ENCODE peak calls at places on chromosome 11, in four cellular contexts. One of them, this sample, is unnamed.

GRCh38 chr11:15139101-15139770 is 24.5 kb downstream of the INSC start:
- DNase-seq in CD4-positive, alpha-beta T cell: no peak
- DNase-seq in NAMALWA: no peak
- DNase-seq in progenitor cell of endocrine pancreas: no peak
- DNase-seq in this sample: no peak

GRCh38 chr11:47714554-47715081 is 551 bp downstream of the AGBL2 start:
- DNase-seq in CD4-positive, alpha-beta T cell: peak
- DNase-seq in NAMALWA: peak
- DNase-seq in progenitor cell of endocrine pancreas: no peak
- DNase-seq in this sample: no peak

GRCh38 chr11:44658451-44658850 is 68.3 kb upstream of the TSPAN18 start:
- DNase-seq in CD4-positive, alpha-beta T cell: peak
- DNase-seq in NAMALWA: no peak
- DNase-seq in progenitor cell of endocrine pancreas: no peak
- DNase-seq in this sample: no peak

GRCh38 chr11:43547900-43548381 is 132.6 kb upstream of the HSD17B12 start:
- DNase-seq in CD4-positive, alpha-beta T cell: no peak
- DNase-seq in NAMALWA: no peak
- DNase-seq in progenitor cell of endocrine pancreas: no peak
- DNase-seq in this sample: no peak

GRCh38 chr11:11329062-11329806 is 23.8 kb downstream of the CSNK2A3 start:
- DNase-seq in CD4-positive, alpha-beta T cell: no peak
- DNase-seq in NAMALWA: no peak
- DNase-seq in progenitor cell of endocrine pancreas: no peak
- DNase-seq in this sample: peak

GRCh38 chr11:81986556-81987161 is 747.0 kb downstream of the FAM181B start:
- DNase-seq in CD4-positive, alpha-beta T cell: no peak
- DNase-seq in NAMALWA: no peak
- DNase-seq in progenitor cell of endocrine pancreas: no peak
- DNase-seq in this sample: no peak

GRCh38 chr11:32630844-32631243 is 47.2 kb downstream of the EIF3M start:
- DNase-seq in CD4-positive, alpha-beta T cell: no peak
- DNase-seq in NAMALWA: no peak
- DNase-seq in progenitor cell of endocrine pancreas: no peak
- DNase-seq in this sample: no peak

GRCh38 chr11:105000797-105001196 is 22.2 kb downstream of the CASP5 start:
- DNase-seq in CD4-positive, alpha-beta T cell: peak
- DNase-seq in NAMALWA: peak
- DNase-seq in progenitor cell of endocrine pancreas: no peak
- DNase-seq in this sample: no peak

GRCh38 chr11:6617315-6617781 is 1.9 kb downstream of the TPP1 start:
- DNase-seq in CD4-positive, alpha-beta T cell: no peak
- DNase-seq in NAMALWA: no peak
- DNase-seq in progenitor cell of endocrine pancreas: no peak
- DNase-seq in this sample: no peak

GRCh38 chr11:76794371-76795284 is 11.5 kb downstream of the TSKU start:
- DNase-seq in CD4-positive, alpha-beta T cell: no peak
- DNase-seq in NAMALWA: no peak
- DNase-seq in progenitor cell of endocrine pancreas: no peak
- DNase-seq in this sample: no peak

GRCh38 chr11:108895579-108896480 is 231.0 kb downstream of the DDX10 start:
- DNase-seq in CD4-positive, alpha-beta T cell: no peak
- DNase-seq in NAMALWA: peak
- DNase-seq in progenitor cell of endocrine pancreas: no peak
- DNase-seq in this sample: no peak

GRCh38 chr11:96180341-96180740 is 162.7 kb downstream of the MAML2 start:
- DNase-seq in CD4-positive, alpha-beta T cell: no peak
- DNase-seq in NAMALWA: no peak
- DNase-seq in progenitor cell of endocrine pancreas: no peak
- DNase-seq in this sample: no peak

GRCh38 chr11:606245-606644 is 9.5 kb downstream of the IRF7 start:
- DNase-seq in CD4-positive, alpha-beta T cell: no peak
- DNase-seq in NAMALWA: no peak
- DNase-seq in progenitor cell of endocrine pancreas: no peak
- DNase-seq in this sample: peak

GRCh38 chr11:118785362-118785761 is 5.6 kb downstream of the DDX6 start:
- DNase-seq in CD4-positive, alpha-beta T cell: no peak
- DNase-seq in NAMALWA: no peak
- DNase-seq in progenitor cell of endocrine pancreas: no peak
- DNase-seq in this sample: no peak

GRCh38 chr11:125075900-125076317 is 12.8 kb downstream of the SLC37A2 start:
- DNase-seq in CD4-positive, alpha-beta T cell: no peak
- DNase-seq in NAMALWA: no peak
- DNase-seq in progenitor cell of endocrine pancreas: no peak
- DNase-seq in this sample: no peak

GRCh38 chr11:104653011-104653806 is 245.1 kb downstream of the CASP12 start:
- DNase-seq in CD4-positive, alpha-beta T cell: no peak
- DNase-seq in NAMALWA: no peak
- DNase-seq in progenitor cell of endocrine pancreas: no peak
- DNase-seq in this sample: no peak

GRCh38 chr11:102592634-102593581 is 32.2 kb downstream of the MMP20 start:
- DNase-seq in CD4-positive, alpha-beta T cell: no peak
- DNase-seq in NAMALWA: peak
- DNase-seq in progenitor cell of endocrine pancreas: no peak
- DNase-seq in this sample: no peak

GRCh38 chr11:65429069-65429681 is 6.6 kb downstream of the NEAT1 start:
- DNase-seq in CD4-positive, alpha-beta T cell: no peak
- DNase-seq in NAMALWA: peak
- DNase-seq in progenitor cell of endocrine pancreas: no peak
- DNase-seq in this sample: no peak

GRCh38 chr11:78351979-78352731 is 65.5 kb downstream of the GAB2 start:
- DNase-seq in CD4-positive, alpha-beta T cell: no peak
- DNase-seq in NAMALWA: no peak
- DNase-seq in progenitor cell of endocrine pancreas: no peak
- DNase-seq in this sample: no peak

GRCh38 chr11:120931057-120931779 is 92.7 kb upstream of the TBCEL start:
- DNase-seq in CD4-positive, alpha-beta T cell: no peak
- DNase-seq in NAMALWA: peak
- DNase-seq in progenitor cell of endocrine pancreas: no peak
- DNase-seq in this sample: no peak

This sample was measured in epithelial cell of prostate.